ENCODE peak calls at places on chromosome 18, in ten cellular contexts. A is amygdala, J is neural crest cell, L is HTR-8/SVneo, S is myocyte, E is psoas muscle, V is EL, Z is NCI-H1436, Y is H54, O is ACHN. R is an unnamed sample.

GRCh38 chr18:55517055-55517454 is 70.9 kb downstream of the TCF4 start:
- DNase-seq in A (no peak), J (no peak), L (no peak), S (no peak), E (no peak), V (no peak), Z (no peak), Y (no peak), O (no peak), R (no peak)

GRCh38 chr18:63679820-63680606 is 18.3 kb upstream of the SERPINB3 start:
- DNase-seq in A (no peak), J (no peak), L (no peak), S (no peak), E (no peak), V (no peak), Z (no peak), Y (no peak), O (no peak), R (no peak)

GRCh38 chr18:37253424-37254255 is 312.0 kb downstream of the CELF4 start:
- DNase-seq in A (no peak), J (peak; percentile 43), L (peak; percentile 14), S (no peak), E (no peak), V (peak; percentile 14), Z (no peak), Y (no peak), O (no peak), R (no peak)

GRCh38 chr18:47150029-47150823 is at the start of gene HDHD2:
- DNase-seq in A (peak; percentile 91), J (peak; percentile 81), L (peak; percentile 61), S (peak; percentile 87), E (peak; percentile 94), V (peak; percentile 80), Z (peak; percentile 68), Y (peak; percentile 53), O (peak; percentile 81), R (peak; percentile 55)

GRCh38 chr18:28063181-28063790 is 113.6 kb downstream of the CDH2 start:
- DNase-seq in A (no peak), J (no peak), L (no peak), S (no peak), E (no peak), V (peak; percentile 62), Z (no peak), Y (no peak), O (no peak), R (no peak)

GRCh38 chr18:50190236-50190635 is 4.7 kb downstream of the MYO5B start:
- DNase-seq in A (no peak), J (no peak), L (no peak), S (peak; percentile 49), E (no peak), V (no peak), Z (no peak), Y (no peak), O (no peak), R (no peak)

GRCh38 chr18:76986391-76986790 is 146.2 kb downstream of the MBP start:
- DNase-seq in A (no peak), J (no peak), L (no peak), S (no peak), E (no peak), V (no peak), Z (no peak), Y (no peak), O (no peak), R (no peak)

GRCh38 chr18:11021477-11021876 is 127.9 kb downstream of the PIEZO2 start:
- DNase-seq in A (no peak), J (no peak), L (no peak), S (no peak), E (no peak), V (no peak), Z (no peak), Y (no peak), O (no peak), R (no peak)

GRCh38 chr18:65750421-65751144 is at the start of gene CDH7:
- DNase-seq in A (no peak), J (peak; percentile 49), L (no peak), S (no peak), E (peak; percentile 49), V (no peak), Z (no peak), Y (no peak), O (no peak), R (no peak)

GRCh38 chr18:354003-354402 is 86.2 kb upstream of the THOC1 start:
- DNase-seq in A (no peak), J (no peak), L (no peak), S (no peak), E (no peak), V (peak; percentile 57), Z (no peak), Y (no peak), O (no peak), R (no peak)

GRCh38 chr18:43620936-43621335 is 343.6 kb upstream of the SYT4 start:
- DNase-seq in A (no peak), J (no peak), L (no peak), S (peak; percentile 47), E (no peak), V (peak; percentile 29), Z (peak; percentile 51), Y (no peak), O (peak; percentile 28), R (no peak)

GRCh38 chr18:8450013-8450412 is 159.2 kb upstream of the RAB12 start:
- DNase-seq in A (no peak), J (no peak), L (no peak), S (no peak), E (no peak), V (peak; percentile 33), Z (no peak), Y (peak; percentile 26), O (peak; percentile 30), R (no peak)

GRCh38 chr18:76456018-76456750 is 38.9 kb downstream of the ZNF516 start:
- DNase-seq in A (no peak), J (no peak), L (no peak), S (peak; percentile 60), E (no peak), V (no peak), Z (no peak), Y (no peak), O (no peak), R (no peak)

GRCh38 chr18:62832282-62832681 is 116.9 kb downstream of the PHLPP1 start:
- DNase-seq in A (no peak), J (no peak), L (no peak), S (no peak), E (no peak), V (no peak), Z (no peak), Y (no peak), O (no peak), R (no peak)

GRCh38 chr18:50429207-50429948 is 54.5 kb downstream of the SKA1 start:
- DNase-seq in A (no peak), J (no peak), L (peak; percentile 5), S (peak; percentile 57), E (no peak), V (peak; percentile 10), Z (peak; percentile 39), Y (no peak), O (peak; percentile 29), R (no peak)

GRCh38 chr18:67428805-67429204 is 87.7 kb downstream of the DSEL start:
- DNase-seq in A (no peak), J (no peak), L (no peak), S (peak; percentile 26), E (no peak), V (peak; percentile 62), Z (no peak), Y (no peak), O (no peak), R (no peak)

GRCh38 chr18:10424576-10425314 is 29.7 kb upstream of the APCDD1 start:
- DNase-seq in A (no peak), J (no peak), L (no peak), S (no peak), E (peak; percentile 72), V (no peak), Z (no peak), Y (no peak), O (no peak), R (no peak)

GRCh38 chr18:55920063-55920462 is 332.1 kb upstream of the TCF4 start:
- DNase-seq in A (no peak), J (no peak), L (no peak), S (no peak), E (no peak), V (no peak), Z (no peak), Y (no peak), O (no peak), R (no peak)

GRCh38 chr18:55582325-55582724 is 5.7 kb downstream of the TCF4 start:
- DNase-seq in A (no peak), J (no peak), L (no peak), S (no peak), E (no peak), V (no peak), Z (no peak), Y (no peak), O (no peak), R (no peak)

GRCh38 chr18:70355620-70356385 is 67.0 kb downstream of the SOCS6 start:
- DNase-seq in A (no peak), J (no peak), L (no peak), S (no peak), E (no peak), V (no peak), Z (no peak), Y (no peak), O (no peak), R (no peak)

GRCh38 chr18:68229351-68229750 is 485.6 kb downstream of the TMX3 start:
- DNase-seq in A (no peak), J (no peak), L (no peak), S (no peak), E (no peak), V (no peak), Z (no peak), Y (no peak), O (no peak), R (no peak)

GRCh38 chr18:79578396-79579260 is 101.0 kb upstream of the CTDP1 start:
- DNase-seq in A (no peak), J (no peak), L (no peak), S (no peak), E (peak; percentile 40), V (no peak), Z (no peak), Y (no peak), O (no peak), R (no peak)

GRCh38 chr18:31451625-31452024 is 4.1 kb downstream of the DSG3 start:
- DNase-seq in A (no peak), J (no peak), L (no peak), S (no peak), E (no peak), V (no peak), Z (no peak), Y (no peak), O (no peak), R (no peak)

GRCh38 chr18:76491801-76492668 is 3.0 kb downstream of the ZNF516 start:
- DNase-seq in A (no peak), J (peak; percentile 34), L (no peak), S (peak; percentile 48), E (peak; percentile 75), V (peak; percentile 52), Z (no peak), Y (no peak), O (peak; percentile 38), R (no peak)

GRCh38 chr18:45285251-45285650 is 330.0 kb upstream of the SLC14A2 start:
- DNase-seq in A (no peak), J (no peak), L (no peak), S (no peak), E (no peak), V (no peak), Z (no peak), Y (no peak), O (no peak), R (no peak)